ENCODE peak calls at places on chromosomes 3 and 15, in four cellular contexts. N is K562, O is HL-60, U is GM12878. M is an unnamed sample.

GRCh38 chr15:77076325-77076915 is 5.5 kb upstream of the TSPAN3 start:
- DNase-seq in O (no peak), U (no peak), N (no peak), M (no peak)

GRCh38 chr15:80977627-80978036 is 12.0 kb downstream of the MESD start:
- DNase-seq in O (peak), U (no peak), N (peak), M (no peak)

GRCh38 chr15:37106490-37107001 is 6.2 kb upstream of the MEIS2 start:
- DNase-seq in N (no peak), O (no peak), U (no peak), M (no peak)

GRCh38 chr15:90799639-90800038 is 68.7 kb upstream of the FURIN start:
- DNase-seq in N (no peak), O (no peak), U (no peak), M (no peak)

GRCh38 chr3:186953011-186953487 is 22.7 kb downstream of the ST6GAL1 start:
- DNase-seq in O (no peak), N (no peak), U (no peak), M (no peak)

GRCh38 chr3:150081084-150081483 is 110.4 kb upstream of the PFN2 start:
- DNase-seq in N (no peak), U (no peak), O (no peak), M (no peak)

GRCh38 chr3:49133226-49133951 is 539 bp upstream of the LAMB2 start:
- DNase-seq in N (peak), U (no peak), O (no peak), M (no peak)

GRCh38 chr3:194187543-194187942 is 51.6 kb downstream of the HES1 start:
- DNase-seq in N (no peak), O (no peak), U (no peak), M (no peak)

GRCh38 chr3:88041005-88041404 is 17.8 kb downstream of the CGGBP1 start:
- DNase-seq in U (no peak), O (no peak), N (no peak), M (no peak)

GRCh38 chr3:32421991-32422859 is 30.6 kb downstream of the CMTM7 start:
- DNase-seq in O (no peak), U (no peak), N (no peak), M (no peak)

GRCh38 chr3:5731100-5731499 is 543.6 kb downstream of the EDEM1 start:
- DNase-seq in U (no peak), O (no peak), N (peak), M (no peak)

GRCh38 chr3:112321867-112322652 is 10.9 kb upstream of the CD200 start:
- DNase-seq in U (no peak), O (no peak), N (no peak), M (no peak)

GRCh38 chr3:150345021-150345538 is 63.0 kb upstream of the TSC22D2 start:
- DNase-seq in O (no peak), N (no peak), U (no peak), M (no peak)

GRCh38 chr15:70936326-70936725 is 43.7 kb downstream of the LRRC49 start:
- DNase-seq in N (no peak), U (no peak), O (no peak), M (no peak)

GRCh38 chr3:14452676-14453367 is 50.4 kb downstream of the SLC6A6 start:
- DNase-seq in O (no peak), N (no peak), U (no peak), M (no peak)

GRCh38 chr3:147113293-147114045 is 292.9 kb downstream of the ZIC4 start:
- DNase-seq in O (no peak), N (no peak), U (no peak), M (no peak)

GRCh38 chr3:8460815-8461482 is 40.7 kb upstream of the LMCD1 start:
- DNase-seq in N (no peak), U (no peak), O (no peak), M (no peak)

GRCh38 chr3:168341192-168341816 is 245.6 kb upstream of the GOLIM4 start:
- DNase-seq in O (no peak), N (no peak), U (no peak), M (no peak)

GRCh38 chr15:89139613-89140499 is 51.6 kb downstream of the ABHD2 start:
- DNase-seq in U (no peak), N (no peak), O (no peak), M (no peak)

GRCh38 chr3:137787520-137787919 is 23.4 kb downstream of the SOX14 start:
- DNase-seq in O (no peak), N (no peak), U (no peak), M (no peak)

GRCh38 chr15:29126208-29126536 is 143.4 kb downstream of the NSMCE3 start:
- DNase-seq in N (no peak), U (no peak), O (no peak), M (no peak)

GRCh38 chr3:195012571-195012970 is 258.4 kb downstream of the XXYLT1 start:
- DNase-seq in O (no peak), N (no peak), U (no peak), M (no peak)

GRCh38 chr3:143653493-143653892 is 194.8 kb downstream of the SLC9A9 start:
- DNase-seq in U (no peak), N (no peak), O (no peak), M (no peak)

GRCh38 chr3:43001556-43002121 is 22.5 kb downstream of the GASK1A start:
- DNase-seq in O (no peak), N (no peak), U (no peak), M (no peak)

GRCh38 chr3:164250923-164251322 is 827.4 kb downstream of the SI start:
- DNase-seq in O (no peak), N (no peak), U (no peak), M (no peak)

DNA sequence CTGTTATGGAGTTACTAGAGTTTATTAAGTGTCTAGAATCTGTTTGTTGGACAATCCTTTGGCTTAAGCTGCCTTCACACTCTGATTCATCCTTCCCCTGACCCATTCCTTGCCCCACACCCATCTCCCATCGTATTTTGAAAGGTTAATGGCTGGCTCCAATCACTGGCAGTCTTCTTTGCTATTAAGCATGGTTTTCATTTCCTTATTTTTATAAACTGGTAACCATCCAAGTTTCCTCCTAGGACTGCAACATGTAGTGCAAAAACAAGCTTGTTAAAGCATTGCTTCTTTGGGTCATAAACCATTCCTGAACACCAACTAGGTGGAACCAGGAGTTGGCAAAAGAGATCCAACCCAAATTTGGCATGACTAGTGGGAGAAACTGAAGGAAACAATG is 148.4 kb downstream of the DTWD1 start:
- DNase-seq in O (no peak), N (no peak), U (no peak), M (no peak)
- TF ChIP-seq POLR2AphosphoS5 in O (no peak), N (no peak), U (no peak), M (no peak)

GRCh38 chr15:41798607-41799487 is 24.6 kb downstream of the MAPKBP1 start:
- DNase-seq in O (no peak), N (no peak), U (no peak), M (no peak)

GRCh38 chr15:41794081-41794480 is 19.8 kb downstream of the MAPKBP1 start:
- DNase-seq in O (no peak), U (no peak), N (no peak), M (no peak)

GRCh38 chr15:41797194-41797593 is 22.9 kb downstream of the MAPKBP1 start:
- DNase-seq in O (no peak), N (no peak), U (no peak), M (no peak)

GRCh38 chr15:41795996-41796395 is 21.7 kb downstream of the MAPKBP1 start:
- DNase-seq in U (no peak), N (no peak), O (no peak), M (no peak)

DNA sequence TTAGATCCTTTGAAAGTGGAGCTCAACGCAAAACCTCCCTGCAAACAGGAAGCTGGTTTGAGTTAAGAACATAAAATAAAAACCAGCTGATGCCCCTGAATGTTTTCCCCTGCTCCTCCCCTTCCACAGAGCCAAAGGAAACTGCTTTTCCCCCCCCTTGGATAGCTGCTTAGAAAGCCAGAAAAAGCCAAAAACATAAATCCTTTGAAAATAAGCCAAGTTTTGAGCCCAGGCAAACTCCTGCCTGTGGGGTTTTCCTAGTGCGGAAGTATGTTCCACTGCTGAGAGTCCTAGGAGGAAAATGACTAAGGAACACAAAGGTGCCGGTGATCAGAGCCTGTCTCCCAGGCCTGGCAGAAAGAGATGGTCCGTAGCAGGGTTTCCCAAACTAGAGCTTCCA is 22.2 kb downstream of the MAPKBP1 start:
- DNase-seq in N (no peak), O (no peak), U (no peak), M (no peak)
- TF ChIP-seq SPI1 in N (no peak), O (no peak), U (no peak), M (no peak)

DNA sequence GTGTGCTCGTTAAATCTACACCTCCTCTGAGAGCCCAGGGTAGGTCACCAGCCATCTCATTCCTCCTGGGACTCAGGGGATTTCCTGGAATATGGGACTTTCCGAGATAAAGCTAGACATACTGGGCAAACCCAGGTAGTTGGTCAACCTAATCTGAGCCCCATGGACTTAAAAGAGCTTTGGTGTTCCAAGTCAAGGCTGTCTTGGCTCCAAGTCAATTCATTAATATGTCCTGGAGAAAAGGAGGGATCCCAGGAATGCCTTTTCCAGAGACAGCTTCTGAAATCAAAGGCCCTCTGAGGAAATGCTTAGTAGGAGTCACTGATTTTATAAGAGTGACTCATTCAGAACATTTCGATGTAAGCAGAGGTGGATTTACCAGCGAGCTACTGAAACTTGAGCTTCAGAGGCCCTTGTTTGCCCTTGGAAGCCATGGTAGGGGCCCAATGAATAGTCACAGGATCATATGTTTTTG is 137.3 kb upstream of the UBE2E1 start:
- DNase-seq in O (no peak), N (no peak), U (no peak), M (no peak)
- TF ChIP-seq POLR2AphosphoS5 in O (no peak), N (no peak), U (no peak), M (no peak)

GRCh38 chr3:126538966-126539365 is 15.0 kb downstream of the CHST13 start:
- DNase-seq in N (no peak), U (no peak), O (no peak), M (no peak)
- TF ChIP-seq SPI1 in N (no peak), U (no peak), O (no peak), M (no peak)

GRCh38 chr3:53192608-53193007 is 31.6 kb downstream of the PRKCD start:
- DNase-seq in O (no peak), U (no peak), N (no peak), M (no peak)
- TF ChIP-seq POLR2AphosphoS5 in O (no peak), U (no peak), N (no peak), M (no peak)

DNA sequence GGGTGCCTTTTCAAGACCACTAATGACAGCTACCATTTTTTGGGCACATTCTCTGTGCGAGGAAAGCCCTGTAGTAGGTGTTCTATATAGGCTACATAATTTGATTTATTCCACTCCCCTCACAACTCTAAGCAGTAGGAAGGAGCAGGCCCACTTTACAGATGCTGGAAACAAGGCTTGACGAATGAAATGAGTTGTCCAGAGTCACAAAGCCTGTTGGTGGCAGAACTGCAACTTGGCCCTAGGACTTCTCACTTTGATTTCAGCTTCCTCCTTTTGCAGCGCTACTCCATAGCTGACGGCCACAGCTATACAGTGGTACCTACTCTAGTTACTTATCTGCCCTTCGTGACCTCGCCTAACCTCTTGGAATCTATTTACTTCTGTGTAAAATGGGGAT is 2.6 kb upstream of the IRAK2 start:
- DNase-seq in O (no peak), U (no peak), N (no peak), M (no peak)
- TF ChIP-seq SPI1 in O (peak), U (no peak), N (no peak), M (no peak)

DNA sequence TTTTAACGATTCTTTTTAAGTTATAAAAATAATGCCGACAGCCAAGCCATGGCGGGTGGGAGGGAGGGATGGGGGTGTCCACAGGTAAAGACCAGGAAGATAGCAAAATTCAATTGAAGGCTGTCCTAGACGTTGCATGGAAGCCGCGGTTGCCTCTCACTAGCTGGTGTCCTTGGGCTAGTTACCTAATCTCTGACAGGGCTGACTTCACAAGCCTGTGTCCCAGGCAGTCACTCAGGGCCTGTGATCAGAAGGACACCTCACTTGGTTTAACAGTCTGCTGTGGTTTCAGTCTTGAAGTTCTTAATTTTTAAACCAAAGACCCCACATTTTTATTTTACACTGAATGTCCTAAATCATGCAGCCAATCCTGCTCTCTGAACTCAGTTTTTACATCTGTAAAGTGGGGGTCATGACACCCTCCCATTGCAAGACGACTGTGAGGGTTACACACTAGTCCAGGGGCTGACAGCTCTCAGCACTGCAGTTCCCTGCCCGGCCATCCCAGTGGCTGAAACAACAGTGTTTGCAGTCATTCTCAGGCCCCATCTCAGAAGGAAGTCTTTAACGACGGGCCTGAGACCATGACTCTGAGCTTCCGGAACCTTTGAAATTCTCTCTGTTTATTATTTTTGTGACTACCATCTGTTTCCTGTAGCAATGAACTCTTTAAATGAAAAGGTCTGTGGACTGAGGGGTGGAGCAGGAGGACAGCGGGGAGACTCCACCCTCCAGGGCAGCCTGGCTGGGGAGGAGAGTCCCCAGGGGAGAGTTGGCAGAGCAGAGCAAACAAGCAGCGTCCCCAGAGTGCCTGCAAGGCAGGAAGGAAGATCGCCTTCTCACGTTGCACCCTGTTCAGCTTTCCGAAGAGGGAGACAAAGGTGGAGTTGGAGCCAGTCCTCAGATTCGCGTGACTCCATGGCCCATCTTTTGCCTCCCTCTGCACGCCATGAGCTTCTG is 525.4 kb upstream of the PROK2 start:
- DNase-seq in U (peak), O (no peak), N (no peak), M (peak)
- TF ChIP-seq POLR2AphosphoS5 in U (no peak), O (no peak), N (no peak), M (no peak)